ENCODE peak calls at places on chromosome 10, in four cellular contexts. V is AG08395; P is activated CD4-positive, alpha-beta T cell treated with anti-CD3 and anti-CD28 coated beads, Interleukin-2, amount 50 U/mL, for 48 hours; Z is posterior vena cava. M is an unnamed sample.

GRCh38 chr10:70328987-70329386 is 45.2 kb upstream of the NPFFR1 start:
- DNase-seq in V (peak), P (no peak), Z (peak), M (no peak)

GRCh38 chr10:14592566-14592965 is 182.1 kb downstream of the FAM107B start:
- DNase-seq in V (no peak), P (no peak), Z (no peak), M (no peak)

GRCh38 chr10:5829267-5829666 is 16.0 kb upstream of the GDI2 start:
- DNase-seq in V (no peak), P (no peak), Z (no peak), M (no peak)

GRCh38 chr10:70820976-70821750 is 5.4 kb downstream of the SGPL1 start:
- DNase-seq in V (no peak), P (peak), Z (no peak), M (no peak)

GRCh38 chr10:63671317-63671937 is 150.2 kb downstream of the REEP3 start:
- DNase-seq in V (peak), P (no peak), Z (no peak), M (no peak)

GRCh38 chr10:99834410-99834809 is 52.0 kb downstream of the ABCC2 start:
- DNase-seq in V (peak), P (peak), Z (no peak), M (no peak)

GRCh38 chr10:99346247-99346646 is 17.1 kb downstream of the CNNM1 start:
- DNase-seq in V (peak), P (no peak), Z (no peak), M (no peak)

GRCh38 chr10:53025172-53025651 is 252.6 kb upstream of the MBL2 start:
- DNase-seq in V (no peak), P (no peak), Z (no peak), M (no peak)

GRCh38 chr10:118259288-118259906 is 82.7 kb downstream of the FAM204A start:
- DNase-seq in V (peak), P (peak), Z (no peak), M (peak)

GRCh38 chr10:29254123-29255046 is 34.5 kb upstream of the LYZL1 start:
- DNase-seq in V (no peak), P (no peak), Z (no peak), M (no peak)

GRCh38 chr10:66538352-66538751 is 387.5 kb upstream of the LRRTM3 start:
- DNase-seq in V (no peak), P (no peak), Z (no peak), M (no peak)